ENCODE peak calls at places on chromosomes 6 and 20, in four cellular contexts. K is A549, E is lower lobe of right lung, Q is DND-41. M is an unnamed sample.

GRCh38 chr20:49288784-49289696 is 11.2 kb upstream of the ZNFX1 start:
- DNase-seq in K (no peak), E (no peak), Q (no peak), M (no peak)

GRCh38 chr20:23304616-23305015 is 46.0 kb upstream of the NXT1 start:
- DNase-seq in K (no peak), E (no peak), Q (no peak), M (no peak)

GRCh38 chr20:8473459-8473858 is 341.4 kb downstream of the PLCB1 start:
- DNase-seq in K (no peak), E (no peak), Q (no peak), M (no peak)

GRCh38 chr20:49426395-49426794 is 56.1 kb downstream of the KCNB1 start:
- DNase-seq in K (no peak), E (no peak), Q (no peak), M (no peak)

GRCh38 chr6:17042422-17043147 is 59.3 kb upstream of the STMND1 start:
- DNase-seq in K (peak), E (no peak), Q (no peak), M (no peak)

GRCh38 chr6:157860505-157860991 is 37.5 kb downstream of the SNX9 start:
- DNase-seq in K (no peak), E (no peak), Q (peak), M (peak)

GRCh38 chr6:143962644-143962929 is 45.5 kb downstream of the PLAGL1 start:
- DNase-seq in K (no peak), E (no peak), Q (no peak), M (no peak)

GRCh38 chr6:103769431-103769830 is 1090.3 kb downstream of the HACE1 start:
- DNase-seq in K (no peak), E (no peak), Q (no peak), M (no peak)

GRCh38 chr6:117338567-117338966 is 73.2 kb downstream of the VGLL2 start:
- DNase-seq in K (no peak), E (no peak), Q (no peak), M (no peak)

GRCh38 chr6:99287523-99287922 is 62.0 kb downstream of the FAXC start:
- DNase-seq in K (no peak), E (no peak), Q (no peak), M (no peak)

GRCh38 chr6:36054965-36055364 is 27.4 kb downstream of the MAPK14 start:
- DNase-seq in K (no peak), E (no peak), Q (peak), M (peak)

GRCh38 chr6:14060971-14061370 is 56.6 kb upstream of the CD83 start:
- DNase-seq in K (no peak), E (no peak), Q (no peak), M (no peak)

GRCh38 chr6:78513856-78514255 is 353.5 kb upstream of the IRAK1BP1 start:
- DNase-seq in K (no peak), E (no peak), Q (no peak), M (peak)

GRCh38 chr20:34978092-34978744 is 22.6 kb downstream of the MYH7B start:
- DNase-seq in K (no peak), E (no peak), Q (no peak), M (no peak)

GRCh38 chr6:69232506-69233194 is 564.2 kb downstream of the LMBRD1 start:
- DNase-seq in K (peak), E (peak), Q (peak), M (peak)

GRCh38 chr6:133341607-133342158 is 100.5 kb downstream of the EYA4 start:
- DNase-seq in K (peak), E (no peak), Q (no peak), M (no peak)

DNA sequence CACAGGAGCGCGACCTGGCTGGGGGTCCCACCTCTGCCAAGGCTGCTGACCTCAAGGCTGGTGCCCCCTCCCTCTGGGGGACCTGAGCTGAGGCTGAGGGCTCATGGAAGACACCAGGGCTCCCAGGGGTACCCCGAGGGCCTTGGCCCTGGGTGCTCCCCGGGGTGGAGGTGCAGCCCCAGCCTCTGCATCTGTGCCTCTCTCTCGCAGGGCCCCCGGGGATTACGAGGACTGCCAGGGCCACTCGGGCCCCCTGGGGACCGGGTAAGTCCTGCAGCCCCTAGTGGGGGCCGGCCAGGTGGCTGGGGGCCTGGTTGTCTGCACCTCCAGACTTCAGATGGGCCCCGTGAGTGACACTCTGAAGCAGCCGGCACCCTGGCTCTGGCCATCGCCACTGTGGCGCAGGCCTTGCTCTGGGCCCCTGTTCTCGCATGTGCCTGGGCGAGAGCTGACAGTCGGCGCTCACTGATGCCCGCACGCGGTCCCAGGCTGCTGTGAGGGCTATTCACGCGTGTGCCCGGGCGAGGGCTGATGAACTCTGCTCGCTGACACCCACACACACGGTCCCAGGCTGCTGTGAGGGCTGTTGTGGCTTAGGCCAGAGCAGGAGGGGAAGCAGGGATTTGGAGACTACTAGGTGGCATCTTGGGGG is 9.3 kb downstream of the COL9A3 start:
- DNase-seq in K (no peak), E (no peak), Q (no peak), M (no peak)
- H3K4me3 ChIP-seq in K (no peak), E (no peak), Q (no peak), M (no peak)

GRCh38 chr6:85412926-85413325 is 37.0 kb upstream of the NT5E start:
- DNase-seq in K (no peak), E (no peak), Q (no peak), M (no peak)
- H3K4me3 ChIP-seq in K (no peak), E (no peak), Q (no peak), M (no peak)

GRCh38 chr6:34102696-34103095 is 43.2 kb downstream of the GRM4 start:
- DNase-seq in K (no peak), E (no peak), Q (no peak), M (no peak)
- H3K4me3 ChIP-seq in K (no peak), E (no peak), Q (no peak), M (no peak)

GRCh38 chr6:73314577-73315492 is 39.2 kb downstream of the DPPA5 start:
- DNase-seq in K (no peak), E (no peak), Q (no peak), M (no peak)
- H3K4me3 ChIP-seq in K (no peak), E (peak), Q (no peak), M (no peak)

DNA sequence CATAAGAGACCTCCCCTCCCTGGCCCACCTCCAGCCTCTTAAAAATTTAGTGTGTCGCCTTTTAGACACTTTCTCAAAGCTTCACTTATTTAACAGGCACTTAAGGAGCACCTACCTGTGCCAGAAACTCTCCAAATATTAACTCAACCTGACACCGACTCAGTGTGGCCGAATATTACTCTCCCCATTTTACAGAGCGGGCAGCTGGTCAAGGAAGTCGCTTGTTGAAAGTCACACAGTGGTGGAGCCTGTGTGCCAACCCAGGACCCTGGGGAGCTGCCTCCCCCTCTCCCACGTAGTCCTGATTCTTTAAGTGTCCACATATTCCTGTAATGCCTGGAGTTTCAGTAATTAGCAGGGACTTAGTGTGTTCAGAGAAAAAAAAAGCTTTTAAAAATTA is 1.0 kb upstream of the PMEPA1 start:
- DNase-seq in K (no peak), E (no peak), Q (no peak), M (no peak)
- H3K4me3 ChIP-seq in K (peak), E (peak), Q (no peak), M (peak)

DNA sequence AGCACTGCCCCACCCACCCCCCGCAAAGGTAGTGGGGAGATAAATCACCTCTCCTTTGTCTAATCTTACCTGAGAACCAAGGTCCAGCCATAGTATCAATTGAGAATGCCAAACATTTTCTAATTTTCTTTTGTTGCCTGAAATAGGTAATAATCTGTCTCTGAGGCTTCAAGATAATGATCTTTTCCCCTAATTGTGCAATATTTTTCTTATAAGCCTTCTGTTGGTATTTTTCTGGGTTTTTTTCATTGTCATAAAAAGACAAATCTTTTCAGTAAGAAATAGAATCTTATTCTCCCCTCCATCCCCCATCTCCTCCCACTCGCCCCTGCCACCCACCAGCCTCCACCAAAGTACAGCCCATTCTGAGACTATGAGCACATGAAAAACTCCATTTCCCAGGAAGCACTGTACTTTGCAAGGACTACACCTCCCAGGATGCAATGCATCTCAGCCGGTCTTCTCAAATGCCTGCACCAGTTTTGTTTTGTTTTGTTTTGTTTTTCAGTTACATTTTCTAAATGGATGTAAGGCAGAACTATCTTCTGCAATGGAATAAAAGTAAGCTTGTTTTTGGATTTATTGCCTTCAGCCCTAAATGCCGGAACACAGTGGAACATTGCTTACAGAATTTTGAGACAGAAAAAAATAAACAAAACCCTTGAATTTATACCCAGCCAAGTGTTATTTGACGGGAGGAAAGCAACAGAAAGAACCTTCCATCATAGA is 268.0 kb downstream of the TFAP2A start:
- DNase-seq in K (peak), E (no peak), Q (peak), M (peak)
- H3K4me3 ChIP-seq in K (no peak), E (peak), Q (peak), M (no peak)